ENCODE peak calls at places on chromosome 13, in five cellular contexts. A is A549, P is H1, N is K562, J is HepG2. H is an unnamed sample.

GRCh38 chr13:30421093-30422055 is 919 bp upstream of the UBE2L5 start:
- DNase-seq in P (peak; percentile 78), J (no peak), N (peak; percentile 58), A (peak; percentile 36), H (peak; percentile 80)

GRCh38 chr13:50721664-50721976 is 121.9 kb downstream of the DLEU7 start:
- DNase-seq in P (no peak), J (no peak), N (no peak), A (no peak), H (no peak)

GRCh38 chr13:111846396-111847174 is 220.4 kb upstream of the SOX1 start:
- DNase-seq in J (no peak), A (no peak), P (peak; percentile 48), N (no peak), H (no peak)

GRCh38 chr13:95948646-95949045 is 104.6 kb downstream of the UGGT2 start:
- DNase-seq in N (no peak), P (no peak), J (no peak), A (no peak), H (peak; percentile 47)

GRCh38 chr13:26517931-26518330 is 39.6 kb upstream of the WASF3 start:
- DNase-seq in J (no peak), N (no peak), A (no peak), P (no peak), H (no peak)

GRCh38 chr13:50244913-50245574 is 229.8 kb downstream of the KCNRG start:
- DNase-seq in A (peak; percentile 48), J (peak; percentile 99), P (no peak), N (peak; percentile 74), H (peak; percentile 88)

GRCh38 chr13:90281709-90282108 is 1065.8 kb upstream of the MIR17HG start:
- DNase-seq in A (no peak), N (no peak), J (no peak), P (no peak), H (no peak)

GRCh38 chr13:37878496-37878895 is 8.9 kb upstream of the TRPC4 start:
- DNase-seq in P (no peak), N (no peak), A (no peak), J (no peak), H (peak; percentile 53)

GRCh38 chr13:82076421-82076820 is 1735.5 kb upstream of the SPRY2 start:
- DNase-seq in N (no peak), J (no peak), P (no peak), A (no peak), H (no peak)

GRCh38 chr13:81872581-81872980 is 1531.7 kb upstream of the SPRY2 start:
- DNase-seq in A (no peak), N (no peak), P (no peak), J (peak; percentile 38), H (no peak)

GRCh38 chr13:30376426-30377311 is 45.6 kb upstream of the UBE2L5 start:
- DNase-seq in N (no peak), A (no peak), P (no peak), J (no peak), H (no peak)

GRCh38 chr13:30928971-30929370 is 3.5 kb upstream of the TEX26 start:
- DNase-seq in J (no peak), N (no peak), P (no peak), A (no peak), H (no peak)

GRCh38 chr13:110294146-110294545 is 12.8 kb downstream of the COL4A1 start:
- DNase-seq in N (no peak), P (no peak), J (no peak), A (no peak), H (no peak)

GRCh38 chr13:30119476-30119875 is 187.9 kb downstream of the KATNAL1 start:
- DNase-seq in J (no peak), N (no peak), A (no peak), P (no peak), H (peak; percentile 64)

GRCh38 chr13:28741080-28741479 is 22.3 kb upstream of the SLC46A3 start:
- DNase-seq in J (no peak), P (no peak), A (no peak), N (no peak), H (peak; percentile 46)

GRCh38 chr13:47893527-47893926 is 107.5 kb downstream of the SUCLA2 start:
- DNase-seq in J (no peak), N (no peak), P (no peak), A (no peak), H (no peak)

GRCh38 chr13:87122551-87122950 is 548.6 kb upstream of the SLITRK5 start:
- DNase-seq in P (no peak), N (no peak), J (no peak), A (no peak), H (peak; percentile 68)

GRCh38 chr13:113315992-113316391 is 19.0 kb downstream of the LAMP1 start:
- DNase-seq in J (no peak), A (no peak), N (no peak), P (no peak), H (no peak)

GRCh38 chr13:61734683-61735082 is 319.0 kb upstream of the PCDH20 start:
- DNase-seq in P (no peak), A (no peak), J (no peak), N (no peak), H (no peak)

GRCh38 chr13:24389506-24389905 is 80.1 kb downstream of the C1QTNF9 start:
- DNase-seq in A (no peak), J (no peak), P (no peak), N (no peak), H (no peak)

GRCh38 chr13:53206455-53206854 is 177.8 kb downstream of the OLFM4 start:
- DNase-seq in N (no peak), A (peak; percentile 1), P (no peak), J (no peak), H (no peak)

GRCh38 chr13:25300861-25301346 is 521 bp upstream of the NUP58 start:
- DNase-seq in J (no peak), N (no peak), A (no peak), P (no peak), H (no peak)

GRCh38 chr13:84500016-84500415 is 617.7 kb upstream of the SLITRK1 start:
- DNase-seq in A (no peak), P (no peak), N (no peak), J (no peak), H (peak; percentile 9)

GRCh38 chr13:109715902-109716301 is 70.5 kb downstream of the IRS2 start:
- DNase-seq in N (peak; percentile 45), P (no peak), J (no peak), A (no peak), H (peak; percentile 5)

GRCh38 chr13:112970552-112971287 is 1.7 kb downstream of the MCF2L start:
- DNase-seq in J (no peak), A (no peak), P (no peak), N (no peak), H (no peak)

GRCh38 chr13:101841687-101842086 is 389.2 kb downstream of the ITGBL1 start:
- DNase-seq in A (no peak), N (no peak), J (no peak), P (no peak), H (no peak)

GRCh38 chr13:75468098-75468497 is 13.9 kb downstream of the TBC1D4 start:
- DNase-seq in J (no peak), A (no peak), N (no peak), P (no peak), H (peak; percentile 53)

GRCh38 chr13:106083620-106084350 is 451.7 kb downstream of the EFNB2 start:
- DNase-seq in J (peak; percentile 6), A (no peak), N (peak; percentile 2), P (no peak), H (peak; percentile 54)

GRCh38 chr13:29621401-29621800 is 25.9 kb upstream of the SLC7A1 start:
- DNase-seq in A (no peak), N (no peak), P (no peak), J (no peak), H (peak; percentile 68)

GRCh38 chr13:26785845-26786630 is 25.5 kb upstream of the GPR12 start:
- DNase-seq in A (no peak), J (no peak), P (peak; percentile 73), N (no peak), H (no peak)

GRCh38 chr13:28094311-28094710 is 6.1 kb downstream of the FLT3 start:
- DNase-seq in P (no peak), A (no peak), J (no peak), N (no peak), H (no peak)

GRCh38 chr13:52158629-52159158 is 703 bp downstream of the NEK3 start:
- DNase-seq in N (peak; percentile 33), J (no peak), A (no peak), P (no peak), H (peak; percentile 28)

GRCh38 chr13:73879346-73880020 is 254.7 kb downstream of the KLF12 start:
- DNase-seq in N (no peak), J (no peak), P (no peak), A (no peak), H (peak; percentile 16)

GRCh38 chr13:112903071-112903577 is 65.9 kb upstream of the MCF2L start:
- DNase-seq in J (no peak), A (no peak), P (no peak), N (no peak), H (no peak)

GRCh38 chr13:39498471-39499114 is 104.4 kb downstream of the LHFPL6 start:
- DNase-seq in J (no peak), A (no peak), P (no peak), N (no peak), H (no peak)
- TF ChIP-seq CEBPB in J (no peak), A (no peak), P (no peak), N (no peak), H (no peak)

DNA sequence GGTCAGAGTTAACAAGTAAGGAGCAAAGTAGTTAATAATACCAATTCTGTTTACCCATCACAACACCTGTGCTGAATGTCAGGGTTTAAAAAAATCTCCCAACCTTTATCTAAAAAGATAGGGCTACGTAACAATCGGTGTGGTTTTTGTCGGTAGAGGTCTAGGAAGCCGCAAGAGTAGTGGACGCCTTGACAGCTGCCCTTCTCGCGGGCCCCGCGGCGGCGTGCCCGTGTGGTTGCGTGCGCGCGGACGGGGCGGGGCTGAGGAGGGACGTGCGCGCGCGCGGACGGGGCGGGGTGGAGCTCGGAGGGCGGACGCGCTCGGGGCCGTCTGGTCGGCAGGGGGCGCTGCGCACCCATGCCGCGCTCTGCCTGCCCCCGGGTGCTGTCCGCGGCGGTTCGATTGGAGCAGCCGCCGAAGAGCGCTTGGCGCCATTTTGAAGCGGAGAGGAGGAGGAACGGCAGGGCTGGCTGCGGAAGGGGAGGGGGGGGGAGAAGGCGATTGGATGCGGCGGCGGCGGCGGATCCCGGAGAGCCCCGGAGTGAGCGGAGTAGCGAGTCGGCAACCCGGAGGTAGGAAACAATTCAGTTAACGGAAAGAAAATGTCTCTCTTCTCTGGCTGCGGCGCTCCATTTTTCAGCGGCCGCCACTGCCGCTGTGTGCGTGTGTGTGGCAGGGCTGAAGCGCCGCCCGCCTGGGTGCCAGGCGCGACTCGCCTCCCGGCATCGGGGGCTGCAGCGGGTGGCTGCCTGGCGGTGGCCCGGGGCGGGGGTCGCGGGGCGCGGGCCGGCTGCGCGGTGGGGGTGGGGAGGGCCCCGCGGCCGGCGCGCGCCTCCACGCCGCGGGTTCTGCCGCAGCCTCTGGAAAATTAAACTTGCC is at the start of gene PDS5B:
- DNase-seq in J (peak; percentile 87), N (peak; percentile 91), A (peak; percentile 62), P (peak; percentile 96), H (peak; percentile 92)
- TF ChIP-seq MAFK in J (no peak), N (no peak), A (no peak), P (no peak), H (no peak)

GRCh38 chr13:19713186-19713965 is 69.4 kb downstream of the PSPC1 start:
- DNase-seq in P (no peak), N (peak; percentile 50), J (no peak), A (no peak), H (peak; percentile 85)
- TF ChIP-seq CEBPB in P (no peak), N (no peak), J (no peak), A (no peak), H (no peak)

DNA sequence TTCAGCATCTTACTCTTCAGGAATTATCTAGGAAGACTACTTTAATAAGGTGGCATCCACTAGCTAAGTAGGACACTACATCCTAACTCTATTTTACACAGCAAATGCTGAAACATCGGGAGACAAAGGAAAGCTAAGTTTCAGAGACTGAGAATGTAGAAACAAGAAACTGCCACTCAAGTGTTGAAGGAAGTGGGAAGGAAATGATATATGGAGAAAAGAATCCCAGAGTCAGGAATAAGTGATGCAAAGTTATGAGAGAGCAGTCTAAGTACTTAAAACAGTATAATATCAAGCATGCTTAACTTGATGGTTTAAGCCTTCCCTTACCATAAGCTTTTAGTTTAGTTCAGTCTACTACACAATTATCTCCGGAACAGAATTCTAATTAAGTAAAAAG is 52.4 kb downstream of the RBM26 start:
- DNase-seq in P (no peak), J (no peak), A (no peak), N (no peak), H (no peak)
- TF ChIP-seq MAFK in P (no peak), J (no peak), A (no peak), N (no peak), H (no peak)

H was measured in IMR-90.